ENCODE peak calls at places on chromosome 7, in nine cellular contexts. One of them, this sample, is unnamed.

GRCh38 chr7:66379761-66380160 is 174.6 kb downstream of the TPST1 start:
- DNase-seq in naive thymus-derived CD8-positive, alpha-beta T cell: no peak
- DNase-seq in HepG2: no peak
- DNase-seq in stimulated activated naive CD8-positive, alpha-beta T cell treated with anti-CD3 and anti-CD28 coated beads, Interleukin-15, amount 100 ng/mL, for 72 hours: no peak
- DNase-seq in M059J: peak
- DNase-seq in ovary: no peak
- DNase-seq in stromal cell of bone marrow: no peak
- DNase-seq in stimulated activated CD4-positive, alpha-beta T cell treated with anti-CD3 and anti-CD28 coated beads, Interleukin-1b, Interleukin-23, amount 100 ng/mL, for 4 hours: no peak
- DNase-seq in NAMALWA: no peak
- DNase-seq in this sample: no peak

GRCh38 chr7:92633211-92633906 is 43.2 kb upstream of the FAM133B start:
- DNase-seq in naive thymus-derived CD8-positive, alpha-beta T cell: no peak
- DNase-seq in HepG2: peak
- DNase-seq in stimulated activated naive CD8-positive, alpha-beta T cell treated with anti-CD3 and anti-CD28 coated beads, Interleukin-15, amount 100 ng/mL, for 72 hours: peak
- DNase-seq in M059J: peak
- DNase-seq in ovary: no peak
- DNase-seq in stromal cell of bone marrow: peak
- DNase-seq in stimulated activated CD4-positive, alpha-beta T cell treated with anti-CD3 and anti-CD28 coated beads, Interleukin-1b, Interleukin-23, amount 100 ng/mL, for 4 hours: no peak
- DNase-seq in NAMALWA: no peak
- DNase-seq in this sample: peak

GRCh38 chr7:157272351-157273207 is 64.2 kb upstream of the DNAJB6 start:
- DNase-seq in naive thymus-derived CD8-positive, alpha-beta T cell: no peak
- DNase-seq in HepG2: no peak
- DNase-seq in stimulated activated naive CD8-positive, alpha-beta T cell treated with anti-CD3 and anti-CD28 coated beads, Interleukin-15, amount 100 ng/mL, for 72 hours: no peak
- DNase-seq in M059J: no peak
- DNase-seq in ovary: no peak
- DNase-seq in stromal cell of bone marrow: no peak
- DNase-seq in stimulated activated CD4-positive, alpha-beta T cell treated with anti-CD3 and anti-CD28 coated beads, Interleukin-1b, Interleukin-23, amount 100 ng/mL, for 4 hours: no peak
- DNase-seq in NAMALWA: no peak
- DNase-seq in this sample: no peak

GRCh38 chr7:148697950-148698396 is 730 bp upstream of the CUL1 start:
- DNase-seq in naive thymus-derived CD8-positive, alpha-beta T cell: peak
- DNase-seq in HepG2: no peak
- DNase-seq in stimulated activated naive CD8-positive, alpha-beta T cell treated with anti-CD3 and anti-CD28 coated beads, Interleukin-15, amount 100 ng/mL, for 72 hours: no peak
- DNase-seq in M059J: no peak
- DNase-seq in ovary: peak
- DNase-seq in stromal cell of bone marrow: no peak
- DNase-seq in stimulated activated CD4-positive, alpha-beta T cell treated with anti-CD3 and anti-CD28 coated beads, Interleukin-1b, Interleukin-23, amount 100 ng/mL, for 4 hours: no peak
- DNase-seq in NAMALWA: peak
- DNase-seq in this sample: no peak

GRCh38 chr7:132347858-132348257 is 228.4 kb downstream of the PLXNA4 start:
- DNase-seq in naive thymus-derived CD8-positive, alpha-beta T cell: no peak
- DNase-seq in HepG2: no peak
- DNase-seq in stimulated activated naive CD8-positive, alpha-beta T cell treated with anti-CD3 and anti-CD28 coated beads, Interleukin-15, amount 100 ng/mL, for 72 hours: no peak
- DNase-seq in M059J: no peak
- DNase-seq in ovary: no peak
- DNase-seq in stromal cell of bone marrow: no peak
- DNase-seq in stimulated activated CD4-positive, alpha-beta T cell treated with anti-CD3 and anti-CD28 coated beads, Interleukin-1b, Interleukin-23, amount 100 ng/mL, for 4 hours: no peak
- DNase-seq in NAMALWA: no peak
- DNase-seq in this sample: no peak

GRCh38 chr7:94417261-94417660 is 22.6 kb downstream of the COL1A2 start:
- DNase-seq in naive thymus-derived CD8-positive, alpha-beta T cell: no peak
- DNase-seq in HepG2: no peak
- DNase-seq in stimulated activated naive CD8-positive, alpha-beta T cell treated with anti-CD3 and anti-CD28 coated beads, Interleukin-15, amount 100 ng/mL, for 72 hours: no peak
- DNase-seq in M059J: no peak
- DNase-seq in ovary: no peak
- DNase-seq in stromal cell of bone marrow: no peak
- DNase-seq in stimulated activated CD4-positive, alpha-beta T cell treated with anti-CD3 and anti-CD28 coated beads, Interleukin-1b, Interleukin-23, amount 100 ng/mL, for 4 hours: no peak
- DNase-seq in NAMALWA: no peak
- DNase-seq in this sample: no peak

GRCh38 chr7:157576415-157576814 is 239.6 kb downstream of the DNAJB6 start:
- DNase-seq in naive thymus-derived CD8-positive, alpha-beta T cell: peak
- DNase-seq in HepG2: no peak
- DNase-seq in stimulated activated naive CD8-positive, alpha-beta T cell treated with anti-CD3 and anti-CD28 coated beads, Interleukin-15, amount 100 ng/mL, for 72 hours: peak
- DNase-seq in M059J: no peak
- DNase-seq in ovary: no peak
- DNase-seq in stromal cell of bone marrow: no peak
- DNase-seq in stimulated activated CD4-positive, alpha-beta T cell treated with anti-CD3 and anti-CD28 coated beads, Interleukin-1b, Interleukin-23, amount 100 ng/mL, for 4 hours: peak
- DNase-seq in NAMALWA: no peak
- DNase-seq in this sample: no peak

GRCh38 chr7:70776627-70777101 is 355.3 kb upstream of the GALNT17 start:
- DNase-seq in naive thymus-derived CD8-positive, alpha-beta T cell: no peak
- DNase-seq in HepG2: no peak
- DNase-seq in stimulated activated naive CD8-positive, alpha-beta T cell treated with anti-CD3 and anti-CD28 coated beads, Interleukin-15, amount 100 ng/mL, for 72 hours: peak
- DNase-seq in M059J: no peak
- DNase-seq in ovary: peak
- DNase-seq in stromal cell of bone marrow: peak
- DNase-seq in stimulated activated CD4-positive, alpha-beta T cell treated with anti-CD3 and anti-CD28 coated beads, Interleukin-1b, Interleukin-23, amount 100 ng/mL, for 4 hours: no peak
- DNase-seq in NAMALWA: no peak
- DNase-seq in this sample: no peak

GRCh38 chr7:44964384-44964830 is 14.4 kb downstream of the MYO1G start:
- DNase-seq in naive thymus-derived CD8-positive, alpha-beta T cell: no peak
- DNase-seq in HepG2: no peak
- DNase-seq in stimulated activated naive CD8-positive, alpha-beta T cell treated with anti-CD3 and anti-CD28 coated beads, Interleukin-15, amount 100 ng/mL, for 72 hours: no peak
- DNase-seq in M059J: peak
- DNase-seq in ovary: no peak
- DNase-seq in stromal cell of bone marrow: no peak
- DNase-seq in stimulated activated CD4-positive, alpha-beta T cell treated with anti-CD3 and anti-CD28 coated beads, Interleukin-1b, Interleukin-23, amount 100 ng/mL, for 4 hours: no peak
- DNase-seq in NAMALWA: peak
- DNase-seq in this sample: no peak

This sample was measured in NCI-H1048.